ENCODE peak calls at places on chromosome 19, in nine cellular contexts. One of them, this sample, is unnamed.

GRCh38 chr19:48826606-48827020 is 9.7 kb downstream of the HSD17B14 start:
- DNase-seq in stimulated activated CD4-positive, alpha-beta T cell treated with anti-CD3 and anti-CD28 coated beads, Interleukin-2, amount 100 ng/mL, for 48 hours: no peak
- DNase-seq in dermis blood vessel endothelial cell: no peak
- DNase-seq in choroid plexus epithelial cell: no peak
- DNase-seq in testis: no peak
- DNase-seq in ascending aorta: no peak
- DNase-seq in C1 segment of cervical spinal cord: no peak
- DNase-seq in GM23338: peak
- DNase-seq in T-helper 2 cell: no peak
- DNase-seq in this sample: no peak

GRCh38 chr19:46624958-46625661 is at the start of gene PTGIR:
- DNase-seq in stimulated activated CD4-positive, alpha-beta T cell treated with anti-CD3 and anti-CD28 coated beads, Interleukin-2, amount 100 ng/mL, for 48 hours: no peak
- DNase-seq in dermis blood vessel endothelial cell: peak
- DNase-seq in choroid plexus epithelial cell: peak
- DNase-seq in testis: peak
- DNase-seq in ascending aorta: peak
- DNase-seq in C1 segment of cervical spinal cord: no peak
- DNase-seq in GM23338: peak
- DNase-seq in T-helper 2 cell: no peak
- DNase-seq in this sample: no peak

GRCh38 chr19:41395355-41395754 is 1.8 kb downstream of the EXOSC5 start:
- DNase-seq in stimulated activated CD4-positive, alpha-beta T cell treated with anti-CD3 and anti-CD28 coated beads, Interleukin-2, amount 100 ng/mL, for 48 hours: no peak
- DNase-seq in dermis blood vessel endothelial cell: no peak
- DNase-seq in choroid plexus epithelial cell: no peak
- DNase-seq in testis: no peak
- DNase-seq in ascending aorta: no peak
- DNase-seq in C1 segment of cervical spinal cord: no peak
- DNase-seq in GM23338: no peak
- DNase-seq in T-helper 2 cell: no peak
- DNase-seq in this sample: no peak

GRCh38 chr19:4547303-4548237 is 7.7 kb upstream of the LRG1 start:
- DNase-seq in stimulated activated CD4-positive, alpha-beta T cell treated with anti-CD3 and anti-CD28 coated beads, Interleukin-2, amount 100 ng/mL, for 48 hours: no peak
- DNase-seq in dermis blood vessel endothelial cell: peak
- DNase-seq in choroid plexus epithelial cell: no peak
- DNase-seq in testis: peak
- DNase-seq in ascending aorta: no peak
- DNase-seq in C1 segment of cervical spinal cord: no peak
- DNase-seq in GM23338: no peak
- DNase-seq in T-helper 2 cell: no peak
- DNase-seq in this sample: no peak

GRCh38 chr19:38004505-38005223 is 97.7 kb downstream of the SIPA1L3 start:
- DNase-seq in stimulated activated CD4-positive, alpha-beta T cell treated with anti-CD3 and anti-CD28 coated beads, Interleukin-2, amount 100 ng/mL, for 48 hours: no peak
- DNase-seq in dermis blood vessel endothelial cell: peak
- DNase-seq in choroid plexus epithelial cell: peak
- DNase-seq in testis: peak
- DNase-seq in ascending aorta: peak
- DNase-seq in C1 segment of cervical spinal cord: peak
- DNase-seq in GM23338: peak
- DNase-seq in T-helper 2 cell: no peak
- DNase-seq in this sample: no peak

GRCh38 chr19:1067341-1068103 is 555 bp downstream of the ARHGAP45 start:
- DNase-seq in stimulated activated CD4-positive, alpha-beta T cell treated with anti-CD3 and anti-CD28 coated beads, Interleukin-2, amount 100 ng/mL, for 48 hours: no peak
- DNase-seq in dermis blood vessel endothelial cell: no peak
- DNase-seq in choroid plexus epithelial cell: no peak
- DNase-seq in testis: no peak
- DNase-seq in ascending aorta: no peak
- DNase-seq in C1 segment of cervical spinal cord: no peak
- DNase-seq in GM23338: no peak
- DNase-seq in T-helper 2 cell: peak
- DNase-seq in this sample: peak

GRCh38 chr19:17835182-17836006 is 12.4 kb downstream of the JAK3 start:
- DNase-seq in stimulated activated CD4-positive, alpha-beta T cell treated with anti-CD3 and anti-CD28 coated beads, Interleukin-2, amount 100 ng/mL, for 48 hours: no peak
- DNase-seq in dermis blood vessel endothelial cell: no peak
- DNase-seq in choroid plexus epithelial cell: no peak
- DNase-seq in testis: no peak
- DNase-seq in ascending aorta: no peak
- DNase-seq in C1 segment of cervical spinal cord: no peak
- DNase-seq in GM23338: no peak
- DNase-seq in T-helper 2 cell: no peak
- DNase-seq in this sample: no peak

GRCh38 chr19:1355258-1355973 is 28.3 kb upstream of the NDUFS7 start:
- DNase-seq in stimulated activated CD4-positive, alpha-beta T cell treated with anti-CD3 and anti-CD28 coated beads, Interleukin-2, amount 100 ng/mL, for 48 hours: no peak
- DNase-seq in dermis blood vessel endothelial cell: no peak
- DNase-seq in choroid plexus epithelial cell: peak
- DNase-seq in testis: no peak
- DNase-seq in ascending aorta: no peak
- DNase-seq in C1 segment of cervical spinal cord: no peak
- DNase-seq in GM23338: no peak
- DNase-seq in T-helper 2 cell: no peak
- DNase-seq in this sample: no peak

GRCh38 chr19:5814123-5814839 is 9.4 kb downstream of the NRTN start:
- DNase-seq in stimulated activated CD4-positive, alpha-beta T cell treated with anti-CD3 and anti-CD28 coated beads, Interleukin-2, amount 100 ng/mL, for 48 hours: no peak
- DNase-seq in dermis blood vessel endothelial cell: no peak
- DNase-seq in choroid plexus epithelial cell: no peak
- DNase-seq in testis: no peak
- DNase-seq in ascending aorta: no peak
- DNase-seq in C1 segment of cervical spinal cord: no peak
- DNase-seq in GM23338: no peak
- DNase-seq in T-helper 2 cell: no peak
- DNase-seq in this sample: no peak